ENCODE peak calls at places on chromosomes 2 and 18, in ten cellular contexts. I, Z, F, R, K, U, D, E, B and C are unnamed samples.

GRCh38 chr2:240208631-240209211 is 68.3 kb upstream of the OTOS start:
- DNase-seq in I (no peak), Z (no peak), F (no peak), R (no peak), K (no peak), U (no peak), D (no peak), E (no peak), B (no peak), C (no peak)

GRCh38 chr2:42474765-42475454 is 18.9 kb downstream of the KCNG3 start:
- DNase-seq in I (no peak), Z (no peak), F (no peak), R (no peak), K (no peak), U (no peak), D (no peak), E (no peak), B (no peak), C (no peak)

GRCh38 chr2:173854840-173855239 is 110.3 kb downstream of the SP3 start:
- DNase-seq in I (no peak), Z (no peak), F (peak), R (peak), K (no peak), U (peak), D (no peak), E (peak), B (peak), C (no peak)

GRCh38 chr2:1653956-1654695 is 90.2 kb downstream of the PXDN start:
- DNase-seq in I (no peak), Z (peak), F (no peak), R (peak), K (no peak), U (peak), D (no peak), E (no peak), B (peak), C (no peak)

GRCh38 chr2:26412091-26412673 is 10.5 kb downstream of the DRC1 start:
- DNase-seq in I (no peak), Z (no peak), F (peak), R (no peak), K (no peak), U (peak), D (no peak), E (no peak), B (peak), C (no peak)

GRCh38 chr2:8236391-8236790 is 445.5 kb upstream of the ID2 start:
- DNase-seq in I (no peak), Z (peak), F (no peak), R (no peak), K (no peak), U (no peak), D (no peak), E (no peak), B (no peak), C (no peak)

GRCh38 chr18:5998907-5999306 is 103.6 kb upstream of the TMEM200C start:
- DNase-seq in I (no peak), Z (peak), F (no peak), R (no peak), K (no peak), U (no peak), D (no peak), E (no peak), B (no peak), C (peak)

GRCh38 chr2:218998414-218999002 is 5.3 kb upstream of the CRYBA2 start:
- DNase-seq in I (no peak), Z (no peak), F (no peak), R (no peak), K (no peak), U (no peak), D (no peak), E (no peak), B (no peak), C (no peak)

GRCh38 chr2:239670463-239671120 is 269.8 kb upstream of the HDAC4 start:
- DNase-seq in I (no peak), Z (no peak), F (no peak), R (no peak), K (no peak), U (no peak), D (no peak), E (no peak), B (no peak), C (no peak)

DNA sequence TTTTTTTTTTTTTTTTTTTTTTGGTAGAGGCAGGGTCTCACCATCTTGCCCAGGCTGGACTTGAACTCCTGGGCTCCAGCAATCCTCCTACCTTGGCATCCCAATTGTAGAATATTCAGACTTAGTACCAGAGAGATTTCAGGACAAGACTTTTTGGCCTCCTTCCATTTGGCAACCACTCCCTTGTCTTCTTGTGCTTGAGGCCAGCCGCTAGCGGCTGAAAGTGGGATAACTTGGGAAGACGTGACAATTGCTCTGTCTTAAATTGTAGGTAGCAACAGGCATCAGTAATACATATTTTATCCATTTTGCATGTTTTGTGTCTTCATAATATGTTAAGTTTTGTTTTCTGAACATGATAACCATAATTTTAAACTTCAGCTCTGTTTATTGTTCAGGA is 53.3 kb upstream of the TTN start:
- DNase-seq in I (no peak), Z (no peak), F (no peak), R (no peak), K (no peak), U (no peak), D (no peak), E (no peak), B (peak), C (no peak)
- TF ChIP-seq CTCF in I (no peak), Z (no peak), F (no peak), R (no peak), K (no peak), U (peak), D (no peak), E (no peak), B (peak), C (no peak)

GRCh38 chr2:96950391-96951124 is 35.8 kb downstream of the FAM178B start:
- DNase-seq in I (no peak), Z (no peak), F (no peak), R (no peak), K (no peak), U (no peak), D (peak), E (no peak), B (no peak), C (no peak)

GRCh38 chr2:96951125-96951654 is 35.2 kb downstream of the FAM178B start:
- DNase-seq in I (peak), Z (peak), F (peak), R (peak), K (peak), U (peak), D (peak), E (peak), B (peak), C (peak)

GRCh38 chr2:96952976-96953610 is 33.3 kb downstream of the FAM178B start:
- DNase-seq in I (no peak), Z (no peak), F (no peak), R (no peak), K (no peak), U (peak), D (peak), E (no peak), B (peak), C (no peak)

GRCh38 chr2:96953611-96954489 is 32.5 kb downstream of the FAM178B start:
- DNase-seq in I (no peak), Z (peak), F (peak), R (no peak), K (no peak), U (no peak), D (peak), E (no peak), B (no peak), C (peak)

GRCh38 chr2:96952016-96952750 is 34.2 kb downstream of the FAM178B start:
- DNase-seq in I (no peak), Z (no peak), F (no peak), R (no peak), K (no peak), U (no peak), D (no peak), E (no peak), B (no peak), C (no peak)
- TF ChIP-seq CTCF in I (no peak), Z (no peak), F (no peak), R (no peak), K (no peak), U (no peak), D (no peak), E (no peak), B (no peak), C (no peak)

DNA sequence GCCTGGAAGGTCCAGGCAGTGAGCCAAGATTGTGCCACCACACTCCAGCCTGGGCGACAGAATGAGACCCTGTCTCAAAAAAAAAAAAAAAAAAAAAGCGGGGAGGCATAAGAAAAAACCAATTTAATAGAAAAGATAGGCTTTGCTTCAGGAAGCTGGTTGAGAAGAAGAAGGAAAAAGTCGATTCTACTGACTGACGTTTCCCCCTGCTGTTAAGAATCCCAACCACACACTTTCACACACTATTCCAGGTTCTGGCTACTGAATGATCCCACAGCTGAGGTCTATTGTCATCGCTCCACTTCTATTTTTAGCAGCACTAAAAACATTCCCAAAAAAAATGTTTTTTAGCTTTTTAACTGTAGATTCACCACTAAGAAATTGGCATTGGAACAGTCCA is 6.7 kb upstream of the CHCHD5 start:
- DNase-seq in I (no peak), Z (no peak), F (no peak), R (peak), K (no peak), U (peak), D (no peak), E (peak), B (peak), C (no peak)
- TF ChIP-seq CTCF in I (no peak), Z (peak), F (no peak), R (no peak), K (no peak), U (peak), D (peak), E (peak), B (peak), C (no peak)

DNA sequence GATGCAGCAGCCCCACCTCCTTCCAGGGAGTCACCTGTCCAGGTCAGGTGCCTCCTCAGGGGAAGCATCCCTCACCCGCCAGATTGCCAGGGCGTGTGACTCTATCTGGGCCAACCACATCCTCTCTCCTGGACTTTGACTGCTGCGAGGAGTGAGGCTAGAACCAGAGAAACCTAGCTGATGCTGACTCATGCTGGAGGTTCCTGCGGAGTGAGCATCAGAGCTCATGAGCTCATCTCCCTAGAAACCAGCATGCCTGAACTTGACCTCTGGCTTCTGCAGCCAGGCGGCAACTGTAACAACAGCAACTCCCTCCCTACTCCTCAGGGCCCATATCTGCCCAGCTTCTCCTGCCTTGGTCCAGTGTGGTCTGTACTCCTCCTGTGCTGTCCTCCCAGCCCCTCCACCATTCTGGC is 28.3 kb upstream of the NT5DC4 start:
- DNase-seq in I (no peak), Z (peak), F (peak), R (peak), K (no peak), U (peak), D (no peak), E (no peak), B (peak), C (peak)
- TF ChIP-seq CTCF in I (no peak), Z (no peak), F (no peak), R (no peak), K (no peak), U (no peak), D (no peak), E (no peak), B (no peak), C (no peak)

DNA sequence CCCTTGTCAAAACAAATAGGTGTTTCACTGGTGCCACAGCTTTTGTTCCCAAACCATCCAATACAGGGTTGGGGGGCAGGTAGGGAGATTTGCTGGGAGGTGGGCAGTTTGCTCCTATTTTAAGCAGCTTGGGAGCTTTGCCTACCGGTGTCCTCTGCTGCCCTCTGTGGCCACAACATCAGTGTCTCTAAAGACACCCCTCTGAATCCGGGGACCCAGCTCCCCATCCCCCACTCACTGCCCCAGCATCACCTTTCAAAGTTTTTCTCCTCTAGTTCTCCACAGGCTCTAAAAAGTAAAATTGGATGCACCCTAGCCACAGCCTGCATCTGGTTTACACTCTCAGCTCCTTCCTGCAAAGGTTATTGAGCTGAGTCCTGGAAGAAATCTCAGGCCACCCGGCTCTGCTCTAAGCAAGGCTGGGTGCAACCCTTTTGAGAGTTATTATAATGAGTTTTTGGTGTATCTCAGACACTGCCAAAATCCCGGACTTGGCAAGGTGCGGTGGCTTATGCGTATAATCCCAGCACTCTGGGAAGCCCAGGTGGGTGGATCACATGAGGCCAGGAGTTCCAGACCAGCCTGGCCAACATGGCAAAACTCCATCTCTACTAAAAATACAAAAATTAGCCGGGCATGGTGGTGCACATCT is 2.9 kb upstream of the EPAS1 start:
- DNase-seq in I (no peak), Z (peak), F (peak), R (no peak), K (peak), U (peak), D (no peak), E (no peak), B (peak), C (peak)
- TF ChIP-seq CTCF in I (no peak), Z (peak), F (peak), R (peak), K (no peak), U (peak), D (peak), E (peak), B (peak), C (peak)

DNA sequence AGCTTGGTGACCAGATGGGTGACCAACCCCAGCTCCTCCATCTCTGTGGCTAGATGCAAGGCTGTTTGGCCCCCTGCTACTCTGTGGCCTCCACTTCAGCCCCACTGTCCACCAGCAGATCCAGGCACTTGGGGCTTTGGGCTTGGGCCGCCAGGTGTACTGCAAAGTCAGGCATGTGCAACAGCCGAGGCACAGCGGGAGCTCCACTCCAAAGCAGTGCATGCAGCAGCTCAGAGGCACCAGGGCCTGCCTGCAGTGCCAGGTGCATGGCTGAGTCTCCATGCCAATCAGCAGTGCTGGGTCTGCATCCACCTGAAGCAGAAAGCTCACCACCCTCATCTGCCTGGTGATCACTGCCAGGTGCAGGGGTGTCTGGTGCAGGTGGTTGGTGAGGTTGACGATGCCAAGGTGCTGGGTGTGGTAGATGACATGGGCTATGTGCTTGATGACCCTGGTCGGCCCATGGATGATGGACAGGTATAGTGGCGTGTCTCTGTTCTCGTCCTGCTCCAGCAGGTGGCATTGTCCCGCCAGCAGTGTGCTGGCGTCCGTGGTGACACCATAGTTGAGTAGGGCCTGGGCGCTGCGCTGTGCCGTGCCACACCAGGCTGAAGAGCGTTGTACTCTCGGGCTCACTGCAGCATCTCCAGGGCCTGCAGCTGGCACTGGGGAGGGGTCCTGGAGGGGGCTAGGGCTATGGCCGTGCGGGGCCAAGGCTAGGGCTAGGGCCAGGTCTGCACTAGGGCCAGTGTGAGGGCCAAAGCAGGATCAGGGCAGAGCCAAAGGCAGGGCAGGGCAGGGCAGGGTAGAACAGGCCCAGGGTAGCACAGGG is 1.0 kb upstream of the ANKRD62 start:
- DNase-seq in I (no peak), Z (peak), F (peak), R (no peak), K (peak), U (no peak), D (no peak), E (peak), B (no peak), C (peak)
- TF ChIP-seq CTCF in I (no peak), Z (peak), F (peak), R (no peak), K (no peak), U (no peak), D (peak), E (peak), B (no peak), C (no peak)

GRCh38 chr2:186460465-186460864 is 25.6 kb upstream of the ZC3H15 start:
- DNase-seq in I (no peak), Z (no peak), F (peak), R (peak), K (no peak), U (peak), D (no peak), E (peak), B (peak), C (no peak)
- TF ChIP-seq CTCF in I (peak), Z (peak), F (peak), R (peak), K (peak), U (peak), D (peak), E (peak), B (peak), C (peak)